ENCODE peak calls at places on chromosomes 5 and 9, in ten cellular contexts. Y, N, T, U, V, L, X, H, M and C are unnamed samples.

GRCh38 chr9:112755059-112755458 is 4.5 kb downstream of the SNX30 start:
- DNase-seq in Y (no peak), N (no peak), T (peak), U (no peak), V (no peak), L (no peak), X (no peak), H (peak), M (peak), C (no peak)

GRCh38 chr5:127930311-127930710 is 153.3 kb upstream of the SLC12A2 start:
- DNase-seq in Y (no peak), N (no peak), T (peak), U (no peak), V (peak), L (no peak), X (no peak), H (peak), M (no peak), C (no peak)

GRCh38 chr5:168600409-168600808 is 21.2 kb upstream of the PANK3 start:
- DNase-seq in Y (no peak), N (no peak), T (no peak), U (no peak), V (no peak), L (no peak), X (no peak), H (no peak), M (no peak), C (no peak)

GRCh38 chr5:78889759-78890158 is 95.4 kb downstream of the ARSB start:
- DNase-seq in Y (no peak), N (no peak), T (peak), U (no peak), V (peak), L (no peak), X (no peak), H (peak), M (no peak), C (no peak)

GRCh38 chr9:79883073-79883645 is 311.4 kb downstream of the TLE4 start:
- DNase-seq in Y (no peak), N (no peak), T (no peak), U (no peak), V (no peak), L (no peak), X (no peak), H (no peak), M (no peak), C (peak)

GRCh38 chr5:178115136-178115834 is 2.0 kb downstream of the N4BP3 start:
- DNase-seq in Y (no peak), N (no peak), T (no peak), U (no peak), V (no peak), L (no peak), X (peak), H (no peak), M (no peak), C (peak)

GRCh38 chr5:120454094-120454798 is 9.9 kb upstream of the PRR16 start:
- DNase-seq in Y (no peak), N (no peak), T (peak), U (no peak), V (peak), L (no peak), X (no peak), H (peak), M (no peak), C (no peak)

GRCh38 chr9:90458485-90458884 is 184.1 kb downstream of the DIRAS2 start:
- DNase-seq in Y (no peak), N (no peak), T (no peak), U (no peak), V (no peak), L (no peak), X (no peak), H (no peak), M (no peak), C (no peak)

GRCh38 chr5:173055722-173055982 is 500 bp upstream of the CREBRF start:
- DNase-seq in Y (no peak), N (no peak), T (no peak), U (no peak), V (no peak), L (no peak), X (no peak), H (no peak), M (no peak), C (no peak)

GRCh38 chr5:33608476-33609026 is 167.8 kb downstream of the TARS1 start:
- DNase-seq in Y (no peak), N (no peak), T (no peak), U (no peak), V (peak), L (no peak), X (no peak), H (peak), M (no peak), C (no peak)

GRCh38 chr9:34957492-34958410 is at the start of gene PHF24:
- DNase-seq in Y (no peak), N (no peak), T (no peak), U (peak), V (no peak), L (no peak), X (no peak), H (peak), M (no peak), C (peak)

GRCh38 chr9:106075991-106076390 is 381.6 kb downstream of the TMEM38B start:
- DNase-seq in Y (no peak), N (no peak), T (peak), U (no peak), V (peak), L (no peak), X (no peak), H (peak), M (no peak), C (no peak)

GRCh38 chr9:135230817-135231520 is 143.5 kb downstream of the OLFM1 start:
- DNase-seq in Y (no peak), N (no peak), T (no peak), U (peak), V (no peak), L (peak), X (no peak), H (no peak), M (no peak), C (no peak)

GRCh38 chr5:158958048-158958994 is 141.4 kb downstream of the EBF1 start:
- DNase-seq in Y (no peak), N (no peak), T (peak), U (no peak), V (no peak), L (no peak), X (peak), H (peak), M (no peak), C (peak)

GRCh38 chr5:16540421-16540820 is 74.8 kb upstream of the ZNF622 start:
- DNase-seq in Y (peak), N (no peak), T (peak), U (no peak), V (peak), L (no peak), X (no peak), H (peak), M (no peak), C (no peak)

GRCh38 chr9:93620041-93620506 is 43.7 kb downstream of the PHF2 start:
- DNase-seq in Y (no peak), N (no peak), T (no peak), U (no peak), V (no peak), L (no peak), X (no peak), H (no peak), M (peak), C (no peak)

GRCh38 chr9:71506821-71507220 is 261.5 kb downstream of the CEMIP2 start:
- DNase-seq in Y (no peak), N (peak), T (peak), U (no peak), V (peak), L (no peak), X (no peak), H (peak), M (no peak), C (no peak)

GRCh38 chr5:122093415-122093814 is 15.4 kb upstream of the LOX start:
- DNase-seq in Y (no peak), N (no peak), T (peak), U (no peak), V (peak), L (no peak), X (no peak), H (peak), M (no peak), C (no peak)

GRCh38 chr9:113828211-113828610 is 47.9 kb upstream of the ZNF618 start:
- DNase-seq in Y (no peak), N (no peak), T (no peak), U (no peak), V (peak), L (no peak), X (no peak), H (peak), M (no peak), C (no peak)

GRCh38 chr5:34959323-34959722 is 30.0 kb downstream of the DNAJC21 start:
- DNase-seq in Y (no peak), N (no peak), T (peak), U (no peak), V (peak), L (no peak), X (no peak), H (peak), M (no peak), C (peak)

GRCh38 chr5:43065384-43066230 is 25.5 kb upstream of the ANXA2R start:
- DNase-seq in Y (no peak), N (peak), T (peak), U (peak), V (peak), L (peak), X (no peak), H (peak), M (peak), C (peak)

GRCh38 chr5:133708451-133708850 is 96.1 kb upstream of the FSTL4 start:
- DNase-seq in Y (no peak), N (no peak), T (no peak), U (no peak), V (no peak), L (no peak), X (no peak), H (no peak), M (no peak), C (no peak)

GRCh38 chr5:65923339-65923738 is 3.0 kb upstream of the ERBIN start:
- DNase-seq in Y (no peak), N (no peak), T (no peak), U (no peak), V (no peak), L (no peak), X (no peak), H (no peak), M (no peak), C (no peak)

GRCh38 chr9:33818167-33818831 is 1.3 kb downstream of the UBE2R2 start:
- DNase-seq in Y (no peak), N (no peak), T (no peak), U (no peak), V (peak), L (no peak), X (no peak), H (no peak), M (no peak), C (peak)

GRCh38 chr9:127181595-127182190 is 59.3 kb upstream of the ANGPTL2 start:
- DNase-seq in Y (no peak), N (no peak), T (no peak), U (no peak), V (no peak), L (no peak), X (no peak), H (no peak), M (no peak), C (no peak)

GRCh38 chr9:82499337-82499736 is 510.8 kb downstream of the SPATA31D1 start:
- DNase-seq in Y (no peak), N (no peak), T (no peak), U (no peak), V (no peak), L (no peak), X (no peak), H (peak), M (no peak), C (no peak)

GRCh38 chr5:15241216-15241821 is 258.7 kb upstream of the FBXL7 start:
- DNase-seq in Y (no peak), N (no peak), T (peak), U (no peak), V (no peak), L (no peak), X (no peak), H (peak), M (no peak), C (no peak)

GRCh38 chr5:80255425-80255751 is 460 bp downstream of the SERINC5 start:
- DNase-seq in Y (no peak), N (peak), T (peak), U (peak), V (peak), L (peak), X (no peak), H (peak), M (peak), C (peak)

GRCh38 chr9:86730165-86730928 is 217.0 kb downstream of the GAS1 start:
- DNase-seq in Y (no peak), N (no peak), T (no peak), U (no peak), V (no peak), L (no peak), X (no peak), H (no peak), M (no peak), C (no peak)

GRCh38 chr9:89923961-89924504 is 319.2 kb downstream of the GADD45G start:
- DNase-seq in Y (no peak), N (no peak), T (no peak), U (no peak), V (peak), L (no peak), X (no peak), H (peak), M (no peak), C (no peak)

GRCh38 chr5:139105621-139106071 is 92.5 kb downstream of the SIL1 start:
- DNase-seq in Y (peak), N (no peak), T (no peak), U (no peak), V (no peak), L (no peak), X (no peak), H (no peak), M (no peak), C (no peak)

GRCh38 chr5:152514827-152515397 is 109.8 kb upstream of the NMUR2 start:
- DNase-seq in Y (no peak), N (no peak), T (peak), U (no peak), V (peak), L (no peak), X (no peak), H (peak), M (no peak), C (peak)

GRCh38 chr9:38414040-38414723 is 10.1 kb downstream of the IGFBPL1 start:
- DNase-seq in Y (no peak), N (no peak), T (no peak), U (no peak), V (no peak), L (no peak), X (no peak), H (no peak), M (no peak), C (no peak)

GRCh38 chr5:138033275-138033808 is 463 bp upstream of the FAM13B start:
- DNase-seq in Y (peak), N (no peak), T (no peak), U (no peak), V (no peak), L (no peak), X (peak), H (no peak), M (no peak), C (no peak)

GRCh38 chr5:175920506-175920865 is 47.6 kb downstream of the THOC3 start:
- DNase-seq in Y (no peak), N (no peak), T (no peak), U (no peak), V (peak), L (no peak), X (no peak), H (no peak), M (no peak), C (no peak)

GRCh38 chr9:13778486-13779110 is 499.1 kb upstream of the MPDZ start:
- DNase-seq in Y (no peak), N (no peak), T (peak), U (no peak), V (peak), L (no peak), X (no peak), H (peak), M (no peak), C (no peak)

GRCh38 chr9:123942542-123942941 is 12.6 kb upstream of the DENND1A start:
- DNase-seq in Y (no peak), N (peak), T (no peak), U (no peak), V (no peak), L (no peak), X (no peak), H (no peak), M (no peak), C (no peak)

GRCh38 chr5:139575751-139576150 is 14.6 kb downstream of the UBE2D2 start:
- DNase-seq in Y (no peak), N (no peak), T (no peak), U (no peak), V (no peak), L (no peak), X (no peak), H (no peak), M (no peak), C (peak)

DNA sequence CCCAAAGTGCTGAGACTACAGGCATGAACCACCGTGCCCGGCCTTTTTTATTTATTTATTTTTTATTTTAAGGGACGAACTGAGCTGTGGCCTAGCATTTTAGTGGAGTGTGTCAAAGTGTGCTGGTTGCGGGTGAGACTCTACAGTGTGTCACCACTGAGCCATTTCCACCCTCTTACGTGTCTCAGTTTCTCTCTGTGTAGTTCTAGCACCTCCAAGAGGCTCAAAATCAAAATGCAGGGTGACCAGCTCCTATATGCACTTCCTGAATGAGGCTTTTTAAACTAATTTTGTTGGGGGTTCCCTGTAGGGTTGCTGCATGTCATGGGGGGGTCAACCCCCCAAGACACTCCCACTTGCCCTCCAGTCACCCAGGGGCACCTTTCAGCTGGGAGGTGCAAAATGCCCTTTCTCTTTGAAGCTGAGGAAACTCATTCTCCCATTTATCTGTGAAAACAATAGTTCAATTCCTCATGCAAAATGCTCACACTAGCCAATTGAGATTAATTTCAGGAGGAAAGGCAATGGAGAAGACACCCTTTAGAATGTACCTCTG is 69.3 kb downstream of the COL15A1 start:
- DNase-seq in Y (no peak), N (no peak), T (no peak), U (no peak), V (no peak), L (no peak), X (no peak), H (no peak), M (no peak), C (peak)
- TF ChIP-seq CTCF in Y (no peak), N (no peak), T (peak), U (peak), V (no peak), L (peak), X (no peak), H (peak), M (no peak), C (peak)

DNA sequence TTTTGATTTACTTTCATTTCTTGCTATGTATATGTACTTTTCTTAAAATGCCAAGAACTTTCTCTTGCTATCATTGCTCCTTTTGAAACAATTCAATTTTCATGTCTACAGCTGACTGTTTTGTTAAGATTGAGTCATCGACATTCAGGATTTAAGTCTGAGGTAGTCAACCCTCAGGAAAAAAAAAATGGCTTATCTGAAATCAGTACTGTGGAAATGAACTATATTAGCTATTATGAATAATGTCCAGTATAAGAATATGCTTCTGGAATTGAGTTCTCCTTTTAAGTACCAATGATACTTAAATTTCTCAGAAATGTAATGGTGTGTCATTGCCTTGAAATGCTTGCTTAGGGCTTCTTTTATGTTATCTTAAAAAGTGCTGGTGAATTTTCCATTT is 37.9 kb downstream of the TNFAIP8 start:
- DNase-seq in Y (no peak), N (no peak), T (peak), U (no peak), V (peak), L (no peak), X (no peak), H (peak), M (no peak), C (no peak)
- H3K4me3 ChIP-seq in Y (no peak), N (no peak), T (no peak), U (no peak), V (no peak), L (no peak), X (no peak), H (no peak), M (no peak), C (no peak)

GRCh38 chr9:95096381-95096780 is 221.1 kb downstream of the FANCC start:
- DNase-seq in Y (no peak), N (no peak), T (no peak), U (no peak), V (no peak), L (peak), X (no peak), H (no peak), M (no peak), C (no peak)
- TF ChIP-seq CTCF in Y (no peak), N (no peak), T (no peak), U (no peak), V (peak), L (no peak), X (peak), H (peak), M (no peak), C (no peak)

GRCh38 chr5:150156033-150156381 is 362 bp upstream of the PDGFRB start:
- DNase-seq in Y (no peak), N (no peak), T (no peak), U (no peak), V (no peak), L (no peak), X (no peak), H (no peak), M (no peak), C (no peak)
- H3K4me3 ChIP-seq in Y (peak), N (no peak), T (peak), U (peak), V (peak), L (peak), X (peak), H (peak), M (no peak), C (peak)

DNA sequence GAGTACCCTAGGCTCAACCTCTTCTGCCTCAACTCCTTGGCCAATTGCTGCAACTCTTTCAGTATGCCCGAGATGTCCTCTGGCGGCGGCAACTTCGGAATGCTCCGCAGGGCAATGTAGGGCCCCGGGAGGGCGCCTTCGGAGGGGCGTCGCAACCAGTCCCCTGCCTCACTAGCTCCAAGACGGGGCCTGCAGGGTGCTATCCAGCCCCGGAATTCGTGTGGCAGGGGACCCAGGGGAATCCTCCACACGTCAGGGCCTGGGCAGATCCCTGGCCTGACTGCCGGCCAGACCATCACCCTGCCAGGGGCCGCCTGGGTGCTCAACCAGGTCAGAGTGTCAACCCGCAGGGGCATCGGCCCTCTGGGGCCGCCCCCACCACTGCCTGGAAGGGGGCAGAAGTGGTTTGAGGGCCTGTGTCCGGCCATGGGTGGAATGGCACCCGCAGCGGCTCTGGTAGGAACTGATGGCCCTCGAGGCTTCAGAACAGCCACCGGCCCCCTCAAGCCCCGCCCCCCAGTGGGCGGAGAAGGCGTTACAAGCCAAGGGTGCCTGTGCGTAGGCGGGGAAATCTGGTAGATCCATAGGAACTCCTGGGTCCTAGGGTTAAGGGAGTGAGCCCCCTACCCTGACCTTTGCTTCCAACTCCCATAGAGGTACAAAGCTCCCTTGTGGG is at the start of gene POU5F2:
- DNase-seq in Y (no peak), N (no peak), T (no peak), U (peak), V (no peak), L (no peak), X (no peak), H (no peak), M (no peak), C (no peak)
- TF ChIP-seq CTCF in Y (no peak), N (no peak), T (no peak), U (no peak), V (no peak), L (no peak), X (peak), H (no peak), M (no peak), C (no peak)

DNA sequence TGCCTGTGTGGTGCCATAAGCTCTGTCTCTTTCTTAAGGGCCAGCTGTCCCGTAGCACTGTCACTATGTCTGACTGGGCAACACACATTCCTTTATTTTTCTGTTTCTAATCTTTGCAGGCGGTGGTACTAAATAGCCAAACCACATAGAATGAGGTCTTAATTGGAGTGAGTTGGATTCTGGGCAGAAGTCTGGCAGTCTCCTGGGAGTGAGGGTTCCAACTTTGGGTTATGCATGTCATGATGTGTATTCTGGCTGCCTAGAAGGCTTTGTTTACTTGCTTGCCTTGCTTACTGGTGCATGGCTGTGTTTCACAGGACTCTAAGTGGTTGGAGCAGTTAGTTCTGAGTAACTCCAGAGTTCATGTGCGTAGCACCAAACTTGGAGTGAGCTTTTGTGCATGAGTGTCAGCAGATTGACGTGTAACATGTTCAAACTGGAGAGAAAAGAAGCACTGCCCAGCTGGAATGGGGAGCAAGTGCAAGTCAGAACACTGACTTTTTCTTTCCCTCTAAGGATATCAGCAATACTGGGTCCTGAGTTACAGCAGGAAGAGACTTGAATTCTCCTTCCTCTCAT is 185.9 kb downstream of the PCSK1 start:
- DNase-seq in Y (no peak), N (peak), T (peak), U (no peak), V (peak), L (no peak), X (no peak), H (no peak), M (no peak), C (no peak)
- H3K4me3 ChIP-seq in Y (no peak), N (no peak), T (no peak), U (no peak), V (no peak), L (no peak), X (no peak), H (no peak), M (no peak), C (no peak)